ENCODE peak calls at places on chromosome 17, in five cellular contexts. I is GM12878, W is IMR-90, A is SK-N-SH, M is K562. U is an unnamed sample.

GRCh38 chr17:73901661-73902415 is 257.6 kb upstream of the SDK2 start:
- DNase-seq in A (no peak), I (no peak), W (no peak), M (no peak), U (no peak)

GRCh38 chr17:76981545-76982295 is 113.5 kb downstream of the MGAT5B start:
- DNase-seq in W (no peak), A (no peak), M (no peak), I (no peak), U (no peak)

GRCh38 chr17:28983286-28984240 is 22.3 kb downstream of the SEZ6 start:
- DNase-seq in I (no peak), A (no peak), W (peak; percentile 11), M (no peak), U (no peak)

GRCh38 chr17:73401911-73402310 is 90.1 kb upstream of the CDC42EP4 start:
- DNase-seq in W (peak; percentile 7), A (peak; percentile 67), M (peak; percentile 33), I (no peak), U (no peak)

GRCh38 chr17:30005709-30006320 is 64.4 kb downstream of the EFCAB5 start:
- DNase-seq in W (peak; percentile 33), A (no peak), M (peak; percentile 9), I (no peak), U (peak; percentile 40)

GRCh38 chr17:12985431-12986285 is 32.2 kb downstream of the ELAC2 start:
- DNase-seq in M (no peak), I (no peak), W (peak; percentile 32), A (no peak), U (no peak)

GRCh38 chr17:81609541-81610353 is 27.2 kb downstream of the NPLOC4 start:
- DNase-seq in A (no peak), W (no peak), M (no peak), I (no peak), U (no peak)

GRCh38 chr17:82863941-82864720 is 24.3 kb upstream of the ZNF750 start:
- DNase-seq in W (peak; percentile 91), A (peak; percentile 70), I (peak; percentile 97), M (peak; percentile 79), U (no peak)

GRCh38 chr17:19379306-19380075 is 1.2 kb downstream of the MAPK7 start:
- DNase-seq in W (no peak), M (no peak), I (no peak), A (no peak), U (no peak)

GRCh38 chr17:30600830-30601494 is 123.8 kb downstream of the GOSR1 start:
- DNase-seq in M (peak; percentile 2), W (peak; percentile 11), A (peak; percentile 55), I (no peak), U (peak; percentile 58)

GRCh38 chr17:65191805-65192740 is 54.9 kb downstream of the RGS9 start:
- DNase-seq in W (peak; percentile 78), M (no peak), A (no peak), I (no peak), U (peak; percentile 43)

GRCh38 chr17:11954961-11955360 is 42.3 kb downstream of the ZNF18 start:
- DNase-seq in A (no peak), I (no peak), M (no peak), W (no peak), U (no peak)

GRCh38 chr17:12647023-12647422 is 18.7 kb upstream of the MYOCD start:
- DNase-seq in A (no peak), I (no peak), W (no peak), M (no peak), U (no peak)

GRCh38 chr17:73005360-73005759 is 87.1 kb downstream of the SLC39A11 start:
- DNase-seq in M (no peak), I (no peak), A (no peak), W (no peak), U (no peak)

GRCh38 chr17:49409066-49409465 is 5.6 kb downstream of the PHB1 start:
- DNase-seq in A (no peak), M (no peak), I (no peak), W (no peak), U (no peak)

GRCh38 chr17:7380855-7381683 is at the start of gene TNK1:
- DNase-seq in I (no peak), W (no peak), A (peak; percentile 64), M (peak; percentile 69), U (no peak)

GRCh38 chr17:76974721-76975120 is 106.5 kb downstream of the MGAT5B start:
- DNase-seq in W (no peak), M (no peak), I (no peak), A (no peak), U (no peak)

GRCh38 chr17:38541281-38541680 is 64.5 kb downstream of the SRCIN1 start:
- DNase-seq in M (no peak), I (no peak), A (no peak), W (no peak), U (no peak)

GRCh38 chr17:74644419-74644818 is 20.9 kb upstream of the CD300E start:
- DNase-seq in W (no peak), M (no peak), I (no peak), A (no peak), U (no peak)

GRCh38 chr17:41689497-41690299 is 1.0 kb downstream of the EIF1 start:
- DNase-seq in A (peak; percentile 43), M (no peak), W (peak; percentile 69), I (no peak), U (peak; percentile 79)

GRCh38 chr17:20143740-20144139 is 134.6 kb downstream of the SPECC1 start:
- DNase-seq in W (no peak), M (no peak), I (no peak), A (no peak), U (no peak)

GRCh38 chr17:73974536-73974935 is 228.9 kb upstream of the RPL38 start:
- DNase-seq in W (no peak), M (no peak), A (no peak), I (no peak), U (no peak)

GRCh38 chr17:36482611-36483504 is 3.6 kb upstream of the ZNHIT3 start:
- DNase-seq in I (peak; percentile 9), M (peak; percentile 91), W (peak; percentile 71), A (peak; percentile 97), U (peak; percentile 87)

GRCh38 chr17:74186498-74186897 is 17.0 kb upstream of the RPL38 start:
- DNase-seq in W (no peak), I (no peak), M (no peak), A (no peak), U (no peak)

GRCh38 chr17:67359960-67360817 is 6.2 kb downstream of the PSMD12 start:
- DNase-seq in M (peak; percentile 39), W (peak; percentile 45), I (no peak), A (peak; percentile 67), U (peak; percentile 60)

GRCh38 chr17:30917050-30917449 is 4.7 kb upstream of the ADAP2 start:
- DNase-seq in I (no peak), M (no peak), W (no peak), A (no peak), U (no peak)

GRCh38 chr17:27430383-27430840 is 25.8 kb upstream of the KSR1 start:
- DNase-seq in A (no peak), W (no peak), M (no peak), I (no peak), U (no peak)

GRCh38 chr17:27425991-27426390 is 30.3 kb upstream of the KSR1 start:
- DNase-seq in A (no peak), M (no peak), W (no peak), I (no peak), U (no peak)

GRCh38 chr17:27429666-27430382 is 26.4 kb upstream of the KSR1 start:
- DNase-seq in A (no peak), W (no peak), I (no peak), M (no peak), U (no peak)

GRCh38 chr17:27430882-27431491 is 25.3 kb upstream of the KSR1 start:
- DNase-seq in W (peak; percentile 51), M (peak; percentile 33), A (peak; percentile 70), I (no peak), U (peak; percentile 45)

GRCh38 chr17:27428781-27429505 is 27.3 kb upstream of the KSR1 start:
- DNase-seq in I (no peak), A (no peak), M (no peak), W (no peak), U (no peak)
- TF ChIP-seq RCOR1 in I (no peak), A (no peak), M (no peak), W (no peak), U (no peak)

GRCh38 chr17:35171834-35172233 is 22.4 kb downstream of the SLC35G3 start:
- DNase-seq in W (peak; percentile 32), I (no peak), M (no peak), A (no peak), U (no peak)

GRCh38 chr17:35174835-35175334 is 19.3 kb downstream of the SLC35G3 start:
- DNase-seq in M (no peak), W (no peak), A (no peak), I (no peak), U (no peak)

GRCh38 chr17:35167666-35168065 is 20.0 kb downstream of the UNC45B start:
- DNase-seq in M (no peak), I (no peak), A (no peak), W (peak; percentile 62), U (no peak)

GRCh38 chr17:35169964-35170363 is 22.3 kb downstream of the UNC45B start:
- DNase-seq in W (no peak), I (no peak), M (no peak), A (no peak), U (no peak)

DNA sequence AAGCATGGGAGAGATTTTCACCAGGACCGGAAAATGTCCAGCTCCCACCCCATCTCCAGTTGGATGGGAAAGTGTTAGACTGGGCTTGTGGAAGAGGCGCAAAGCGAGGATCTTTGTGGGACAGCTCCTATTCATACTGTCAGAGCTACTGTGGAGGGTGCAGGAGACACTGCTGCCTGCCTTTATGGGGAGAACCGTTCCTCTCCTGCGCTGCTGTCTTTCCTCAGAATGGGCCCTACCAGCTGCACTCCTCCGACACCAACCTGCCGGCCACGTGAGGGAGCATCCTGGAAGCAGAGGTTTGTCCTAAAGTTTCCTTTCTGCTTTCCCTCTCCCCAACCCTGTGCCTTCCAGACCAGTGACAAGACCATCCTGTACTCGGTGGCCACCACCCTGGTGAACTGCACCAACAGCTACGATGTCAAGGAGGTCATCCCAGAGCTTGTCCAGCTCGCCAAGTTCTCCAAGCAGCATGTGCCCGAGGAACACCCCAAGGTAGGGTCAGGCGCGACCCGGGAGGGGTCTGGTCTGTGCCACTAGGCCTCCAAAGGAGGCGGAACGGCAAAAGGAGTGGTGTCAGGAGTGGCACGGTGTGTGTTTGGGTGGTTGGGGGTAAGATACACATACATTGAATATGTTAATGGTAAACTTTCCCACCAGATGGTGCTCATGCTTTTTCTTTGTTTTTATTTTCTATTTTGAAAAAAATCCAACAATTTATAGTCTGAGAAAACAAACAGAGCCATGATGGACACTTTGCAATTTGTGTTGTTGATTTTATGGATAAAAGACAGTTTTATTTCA is 23.0 kb downstream of the SLC35G3 start:
- DNase-seq in A (no peak), M (no peak), W (peak; percentile 15), I (no peak), U (peak; percentile 49)
- TF ChIP-seq RCOR1 in A (no peak), M (no peak), W (no peak), I (no peak), U (no peak)

GRCh38 chr17:63455417-63455816 is 9.3 kb upstream of the CYB561 start:
- DNase-seq in A (peak; percentile 86), W (no peak), I (no peak), M (no peak), U (peak; percentile 51)
- TF ChIP-seq RCOR1 in A (peak; percentile 98), W (no peak), I (no peak), M (no peak), U (no peak)

DNA sequence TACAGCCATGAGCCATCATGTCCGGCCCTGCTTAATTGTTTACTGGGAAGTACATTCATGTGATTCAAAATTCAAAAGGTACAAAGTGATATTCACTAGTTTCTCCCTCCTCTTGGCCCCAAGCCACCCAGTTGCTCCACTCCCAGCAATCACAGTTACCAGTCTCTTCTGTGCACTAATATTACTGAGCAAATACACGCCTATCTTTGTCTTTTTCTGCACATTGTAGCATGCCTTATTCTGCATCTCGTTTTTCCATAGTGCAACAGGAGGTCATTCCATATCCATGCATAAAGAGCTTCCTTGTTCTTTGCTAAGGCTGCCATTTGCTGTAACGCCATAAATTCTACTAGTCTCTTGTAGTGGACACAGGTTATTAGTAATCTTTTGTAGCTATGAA is 2.2 kb upstream of the ALOX15 start:
- DNase-seq in M (no peak), I (no peak), W (no peak), A (no peak), U (no peak)
- TF ChIP-seq RCOR1 in M (no peak), I (no peak), W (no peak), A (no peak), U (no peak)